ENCODE peak calls at places on chromosomes 6 and 20, in nine cellular contexts. One of them, this sample, is unnamed.
A peak's percentile ranks its signal among the peaks of the same experiment; 100 is the strongest.

GRCh38 chr6:152189736-152190135 is 382.3 kb downstream of the ESR1 start:
- DNase-seq in brain microvascular endothelial cell: no peak
- DNase-seq in A549: no peak
- DNase-seq in GM12878: no peak
- DNase-seq in cardiac fibroblast: peak; percentile 69
- DNase-seq in GM23338: no peak
- DNase-seq in ovary: no peak
- DNase-seq in heart right ventricle: no peak
- DNase-seq in body of pancreas: no peak
- DNase-seq in this sample: no peak

GRCh38 chr6:32146287-32146686 is 5.5 kb downstream of the PRRT1 start:
- DNase-seq in brain microvascular endothelial cell: no peak
- DNase-seq in A549: no peak
- DNase-seq in GM12878: no peak
- DNase-seq in cardiac fibroblast: no peak
- DNase-seq in GM23338: no peak
- DNase-seq in ovary: no peak
- DNase-seq in heart right ventricle: no peak
- DNase-seq in body of pancreas: no peak
- DNase-seq in this sample: no peak

GRCh38 chr6:133568970-133569889 is 319.7 kb upstream of the TCF21 start:
- DNase-seq in brain microvascular endothelial cell: peak; percentile 83
- DNase-seq in A549: peak; percentile 92
- DNase-seq in GM12878: no peak
- DNase-seq in cardiac fibroblast: peak; percentile 95
- DNase-seq in GM23338: peak; percentile 77
- DNase-seq in ovary: peak; percentile 57
- DNase-seq in heart right ventricle: peak; percentile 16
- DNase-seq in body of pancreas: no peak
- DNase-seq in this sample: no peak

GRCh38 chr6:116450769-116451740 is 10.1 kb upstream of the CALHM6 start:
- DNase-seq in brain microvascular endothelial cell: no peak
- DNase-seq in A549: no peak
- DNase-seq in GM12878: peak; percentile 52
- DNase-seq in cardiac fibroblast: no peak
- DNase-seq in GM23338: peak; percentile 19
- DNase-seq in ovary: no peak
- DNase-seq in heart right ventricle: no peak
- DNase-seq in body of pancreas: no peak
- DNase-seq in this sample: no peak

GRCh38 chr6:30127238-30128093 is 8.5 kb upstream of the TRIM40 start:
- DNase-seq in brain microvascular endothelial cell: no peak
- DNase-seq in A549: no peak
- DNase-seq in GM12878: no peak
- DNase-seq in cardiac fibroblast: no peak
- DNase-seq in GM23338: peak; percentile 77
- DNase-seq in ovary: no peak
- DNase-seq in heart right ventricle: no peak
- DNase-seq in body of pancreas: peak; percentile 11
- DNase-seq in this sample: no peak

GRCh38 chr20:18412202-18412901 is 54.5 kb downstream of the DZANK1 start:
- DNase-seq in brain microvascular endothelial cell: no peak
- DNase-seq in A549: no peak
- DNase-seq in GM12878: peak; percentile 28
- DNase-seq in cardiac fibroblast: no peak
- DNase-seq in GM23338: no peak
- DNase-seq in ovary: no peak
- DNase-seq in heart right ventricle: no peak
- DNase-seq in body of pancreas: no peak
- DNase-seq in this sample: no peak

GRCh38 chr6:138012682-138013081 is 94.5 kb downstream of the PERP start:
- DNase-seq in brain microvascular endothelial cell: no peak
- DNase-seq in A549: no peak
- DNase-seq in GM12878: no peak
- DNase-seq in cardiac fibroblast: no peak
- DNase-seq in GM23338: no peak
- DNase-seq in ovary: no peak
- DNase-seq in heart right ventricle: no peak
- DNase-seq in body of pancreas: no peak
- DNase-seq in this sample: no peak

GRCh38 chr6:35496851-35497570 is at the start of gene TEAD3:
- DNase-seq in brain microvascular endothelial cell: peak; percentile 36
- DNase-seq in A549: peak; percentile 63
- DNase-seq in GM12878: no peak
- DNase-seq in cardiac fibroblast: peak; percentile 71
- DNase-seq in GM23338: peak; percentile 92
- DNase-seq in ovary: peak; percentile 83
- DNase-seq in heart right ventricle: peak; percentile 59
- DNase-seq in body of pancreas: peak; percentile 57
- DNase-seq in this sample: no peak

GRCh38 chr6:72031471-72031870 is 145.1 kb downstream of the RIMS1 start:
- DNase-seq in brain microvascular endothelial cell: no peak
- DNase-seq in A549: no peak
- DNase-seq in GM12878: no peak
- DNase-seq in cardiac fibroblast: peak; percentile 37
- DNase-seq in GM23338: no peak
- DNase-seq in ovary: no peak
- DNase-seq in heart right ventricle: no peak
- DNase-seq in body of pancreas: no peak
- DNase-seq in this sample: no peak

GRCh38 chr20:61950631-61951010 is 115.1 kb downstream of the TAF4 start:
- DNase-seq in brain microvascular endothelial cell: no peak
- DNase-seq in A549: no peak
- DNase-seq in GM12878: no peak
- DNase-seq in cardiac fibroblast: no peak
- DNase-seq in GM23338: no peak
- DNase-seq in ovary: no peak
- DNase-seq in heart right ventricle: no peak
- DNase-seq in body of pancreas: peak; percentile 7
- DNase-seq in this sample: no peak

GRCh38 chr20:4445780-4446179 is 275.9 kb upstream of the PRND start:
- DNase-seq in brain microvascular endothelial cell: no peak
- DNase-seq in A549: no peak
- DNase-seq in GM12878: no peak
- DNase-seq in cardiac fibroblast: no peak
- DNase-seq in GM23338: no peak
- DNase-seq in ovary: no peak
- DNase-seq in heart right ventricle: no peak
- DNase-seq in body of pancreas: no peak
- DNase-seq in this sample: no peak

GRCh38 chr20:4453369-4453768 is 268.3 kb upstream of the PRND start:
- DNase-seq in brain microvascular endothelial cell: no peak
- DNase-seq in A549: no peak
- DNase-seq in GM12878: no peak
- DNase-seq in cardiac fibroblast: no peak
- DNase-seq in GM23338: no peak
- DNase-seq in ovary: no peak
- DNase-seq in heart right ventricle: no peak
- DNase-seq in body of pancreas: no peak
- DNase-seq in this sample: no peak

GRCh38 chr20:4451487-4451886 is 270.2 kb upstream of the PRND start:
- DNase-seq in brain microvascular endothelial cell: no peak
- DNase-seq in A549: no peak
- DNase-seq in GM12878: no peak
- DNase-seq in cardiac fibroblast: no peak
- DNase-seq in GM23338: no peak
- DNase-seq in ovary: no peak
- DNase-seq in heart right ventricle: no peak
- DNase-seq in body of pancreas: no peak
- DNase-seq in this sample: no peak

GRCh38 chr20:4445331-4445730 is 276.4 kb upstream of the PRND start:
- DNase-seq in brain microvascular endothelial cell: no peak
- DNase-seq in A549: no peak
- DNase-seq in GM12878: no peak
- DNase-seq in cardiac fibroblast: no peak
- DNase-seq in GM23338: no peak
- DNase-seq in ovary: no peak
- DNase-seq in heart right ventricle: no peak
- DNase-seq in body of pancreas: no peak
- DNase-seq in this sample: no peak

DNA sequence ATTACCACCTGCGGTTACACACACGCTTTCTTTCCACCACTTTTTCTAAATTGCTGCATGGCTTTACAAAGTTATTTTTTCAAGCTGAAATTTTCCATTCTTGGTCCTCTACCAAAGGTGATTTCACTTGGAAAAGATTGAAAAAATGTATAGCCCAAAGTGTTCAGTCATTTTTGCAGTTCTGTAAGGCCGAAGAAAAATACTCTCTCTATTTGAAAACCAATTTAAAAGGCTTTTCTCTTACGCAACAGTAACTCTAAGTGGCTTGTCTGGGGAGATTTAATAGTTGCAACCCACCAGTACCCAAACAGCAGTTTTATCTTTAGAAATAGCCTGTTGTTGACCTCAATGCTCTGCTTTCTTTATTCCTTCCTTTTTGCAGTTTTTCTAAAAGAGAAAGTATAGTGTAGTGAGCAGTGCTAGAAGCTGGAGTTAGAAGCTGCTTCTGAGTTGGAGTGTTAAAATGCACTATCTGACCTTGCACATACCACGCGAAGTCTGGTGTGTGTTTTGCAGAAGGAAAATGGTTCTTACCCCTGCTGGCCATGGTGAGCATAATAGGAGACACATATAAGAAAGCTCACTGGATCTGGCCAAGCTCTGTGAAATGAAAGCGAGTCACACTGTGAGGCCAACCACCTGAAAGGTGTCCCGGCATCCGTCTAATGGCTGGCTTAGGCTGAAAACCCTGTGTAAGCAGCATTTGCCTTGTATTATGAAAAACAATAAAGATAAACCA is 271.6 kb upstream of the PRND start:
- DNase-seq in brain microvascular endothelial cell: peak; percentile 65
- DNase-seq in A549: peak; percentile 21
- DNase-seq in GM12878: no peak
- DNase-seq in cardiac fibroblast: peak; percentile 33
- DNase-seq in GM23338: peak; percentile 25
- DNase-seq in ovary: no peak
- DNase-seq in heart right ventricle: no peak
- DNase-seq in body of pancreas: no peak
- DNase-seq in this sample: no peak
- TF ChIP-seq CTCF in brain microvascular endothelial cell: peak; percentile 60
- TF ChIP-seq CTCF in A549: no peak
- TF ChIP-seq CTCF in GM12878: no peak
- TF ChIP-seq CTCF in cardiac fibroblast: peak; percentile 35
- TF ChIP-seq CTCF in GM23338: peak; percentile 26
- TF ChIP-seq CTCF in ovary: no peak
- TF ChIP-seq CTCF in heart right ventricle: no peak
- TF ChIP-seq CTCF in body of pancreas: no peak
- TF ChIP-seq CTCF in this sample: peak; percentile 44

DNA sequence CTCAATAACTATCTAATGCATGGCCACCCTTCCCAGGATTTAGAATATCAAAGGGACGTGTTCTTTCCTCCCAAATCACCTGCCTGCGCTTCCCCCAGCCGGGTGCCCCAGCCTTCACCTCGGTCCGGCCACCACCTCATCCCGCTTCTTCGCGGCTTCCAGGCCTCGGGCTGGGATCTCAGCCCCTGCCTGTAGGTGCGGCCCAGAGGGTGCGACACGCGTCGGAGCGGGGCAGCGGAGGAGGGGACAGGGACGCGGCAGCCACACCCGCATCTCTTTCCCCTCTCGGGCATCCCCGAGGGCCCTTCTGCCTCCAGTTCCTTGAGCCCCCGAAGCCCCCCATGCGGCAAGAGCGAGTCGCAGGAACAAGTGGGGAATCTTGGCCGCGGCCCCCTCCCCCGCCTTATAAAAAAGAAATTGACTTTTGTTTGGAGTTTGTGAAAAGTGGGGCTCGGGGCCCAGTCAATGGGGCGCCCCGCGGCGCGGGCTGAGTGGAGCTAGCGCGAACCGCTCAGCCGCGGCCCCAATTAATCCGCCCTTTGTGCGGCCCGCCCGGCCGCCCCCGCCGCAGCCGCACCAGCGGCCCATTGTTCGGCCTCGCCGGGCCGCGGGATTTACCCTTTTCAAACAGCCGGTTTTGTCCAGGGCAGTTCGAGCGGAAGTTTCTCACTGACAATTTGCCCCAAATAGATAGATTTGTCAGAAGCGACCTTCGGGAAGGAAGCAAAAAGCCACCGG is 8.4 kb upstream of the NR2E1 start:
- DNase-seq in brain microvascular endothelial cell: no peak
- DNase-seq in A549: no peak
- DNase-seq in GM12878: no peak
- DNase-seq in cardiac fibroblast: no peak
- DNase-seq in GM23338: peak; percentile 70
- DNase-seq in ovary: no peak
- DNase-seq in heart right ventricle: no peak
- DNase-seq in body of pancreas: no peak
- DNase-seq in this sample: no peak
- H3K4me3 ChIP-seq in brain microvascular endothelial cell: no peak overlapping the region
- H3K4me3 ChIP-seq in A549: peak overlapping the region; percentile 45
- H3K4me3 ChIP-seq in GM12878: peak overlapping the region; percentile 29
- H3K4me3 ChIP-seq in cardiac fibroblast: no peak overlapping the region
- H3K4me3 ChIP-seq in GM23338: peak overlapping the region; percentile 46
- H3K4me3 ChIP-seq in ovary: no peak overlapping the region
- H3K4me3 ChIP-seq in heart right ventricle: no peak overlapping the region
- H3K4me3 ChIP-seq in body of pancreas: no peak overlapping the region
- H3K4me3 ChIP-seq in this sample: no peak overlapping the region

GRCh38 chr6:81838724-81839425 is 86.4 kb upstream of the TENT5A start:
- DNase-seq in brain microvascular endothelial cell: no peak
- DNase-seq in A549: no peak
- DNase-seq in GM12878: no peak
- DNase-seq in cardiac fibroblast: no peak
- DNase-seq in GM23338: peak; percentile 9
- DNase-seq in ovary: no peak
- DNase-seq in heart right ventricle: no peak
- DNase-seq in body of pancreas: no peak
- DNase-seq in this sample: no peak
- TF ChIP-seq CTCF in brain microvascular endothelial cell: no peak
- TF ChIP-seq CTCF in A549: no peak
- TF ChIP-seq CTCF in GM12878: no peak
- TF ChIP-seq CTCF in cardiac fibroblast: no peak
- TF ChIP-seq CTCF in GM23338: peak; percentile 28
- TF ChIP-seq CTCF in ovary: no peak
- TF ChIP-seq CTCF in heart right ventricle: no peak
- TF ChIP-seq CTCF in body of pancreas: no peak
- TF ChIP-seq CTCF in this sample: no peak

GRCh38 chr6:100463685-100464161 is 998 bp downstream of the SIM1 start:
- DNase-seq in brain microvascular endothelial cell: no peak
- DNase-seq in A549: no peak
- DNase-seq in GM12878: no peak
- DNase-seq in cardiac fibroblast: no peak
- DNase-seq in GM23338: peak; percentile 65
- DNase-seq in ovary: no peak
- DNase-seq in heart right ventricle: no peak
- DNase-seq in body of pancreas: no peak
- DNase-seq in this sample: no peak
- H3K4me3 ChIP-seq in brain microvascular endothelial cell: no peak overlapping the region
- H3K4me3 ChIP-seq in A549: no peak overlapping the region
- H3K4me3 ChIP-seq in GM12878: no peak overlapping the region
- H3K4me3 ChIP-seq in cardiac fibroblast: no peak overlapping the region
- H3K4me3 ChIP-seq in GM23338: peak overlapping the region; percentile 63
- H3K4me3 ChIP-seq in ovary: no peak overlapping the region
- H3K4me3 ChIP-seq in heart right ventricle: no peak overlapping the region
- H3K4me3 ChIP-seq in body of pancreas: no peak overlapping the region
- H3K4me3 ChIP-seq in this sample: no peak overlapping the region

GRCh38 chr6:111499269-111499793 is 16.3 kb upstream of the REV3L start:
- DNase-seq in brain microvascular endothelial cell: no peak
- DNase-seq in A549: no peak
- DNase-seq in GM12878: no peak
- DNase-seq in cardiac fibroblast: no peak
- DNase-seq in GM23338: no peak
- DNase-seq in ovary: no peak
- DNase-seq in heart right ventricle: no peak
- DNase-seq in body of pancreas: no peak
- DNase-seq in this sample: no peak
- TF ChIP-seq CTCF in brain microvascular endothelial cell: no peak
- TF ChIP-seq CTCF in A549: no peak
- TF ChIP-seq CTCF in GM12878: no peak
- TF ChIP-seq CTCF in cardiac fibroblast: no peak
- TF ChIP-seq CTCF in GM23338: no peak
- TF ChIP-seq CTCF in ovary: no peak
- TF ChIP-seq CTCF in heart right ventricle: no peak
- TF ChIP-seq CTCF in body of pancreas: no peak
- TF ChIP-seq CTCF in this sample: no peak